ENCODE peak calls at places on chromosomes 3 and 15, in five cellular contexts. Q is IMR-90, V is cardiac muscle cell, K is cardiac fibroblast, C is fibroblast of pulmonary artery. I is an unnamed sample.

GRCh38 chr15:68106656-68107055 is 52.5 kb downstream of the PIAS1 start:
- DNase-seq in C (peak), Q (peak), V (peak), K (peak), I (no peak)

GRCh38 chr3:109943181-109943580 is 605.8 kb upstream of the DPPA4 start:
- DNase-seq in V (no peak), C (no peak), Q (peak), K (no peak), I (no peak)

GRCh38 chr15:32685576-32685975 is 32.2 kb upstream of the GREM1 start:
- DNase-seq in Q (peak), C (peak), K (peak), V (peak), I (no peak)

GRCh38 chr15:88419830-88420229 is 47.4 kb downstream of the MRPL46 start:
- DNase-seq in C (no peak), V (no peak), K (peak), Q (peak), I (no peak)

GRCh38 chr15:35078221-35078915 is 6.7 kb downstream of the NANOGP8 start:
- DNase-seq in C (peak), V (peak), K (peak), Q (peak), I (peak)

GRCh38 chr15:61556037-61556648 is 327.0 kb upstream of the RORA start:
- DNase-seq in K (peak), V (peak), Q (peak), C (peak), I (no peak)

GRCh38 chr15:65096481-65097385 is 18.3 kb downstream of the UBAP1L start:
- DNase-seq in Q (no peak), K (no peak), V (no peak), C (no peak), I (no peak)

GRCh38 chr3:64548200-64548889 is 139.5 kb downstream of the ADAMTS9 start:
- DNase-seq in C (peak), Q (peak), V (peak), K (no peak), I (no peak)

GRCh38 chr3:167941234-167941995 is 154.3 kb downstream of the GOLIM4 start:
- DNase-seq in V (peak), C (peak), Q (peak), K (peak), I (peak)

GRCh38 chr3:151926956-151927355 is 53.5 kb downstream of the SUCNR1 start:
- DNase-seq in K (peak), V (no peak), C (no peak), Q (peak), I (no peak)

GRCh38 chr3:78506038-78506437 is 1261.8 kb downstream of the ROBO1 start:
- DNase-seq in K (no peak), V (no peak), Q (no peak), C (no peak), I (no peak)

GRCh38 chr3:127070776-127071175 is 87.9 kb downstream of the PLXNA1 start:
- DNase-seq in K (no peak), V (no peak), C (no peak), Q (no peak), I (no peak)

GRCh38 chr3:184574552-184575430 is 13.2 kb downstream of the EPHB3 start:
- DNase-seq in Q (no peak), C (no peak), K (no peak), V (peak), I (peak)

GRCh38 chr15:98746375-98746679 is 98.0 kb downstream of the IGF1R start:
- DNase-seq in C (no peak), V (no peak), Q (no peak), K (no peak), I (no peak)

DNA sequence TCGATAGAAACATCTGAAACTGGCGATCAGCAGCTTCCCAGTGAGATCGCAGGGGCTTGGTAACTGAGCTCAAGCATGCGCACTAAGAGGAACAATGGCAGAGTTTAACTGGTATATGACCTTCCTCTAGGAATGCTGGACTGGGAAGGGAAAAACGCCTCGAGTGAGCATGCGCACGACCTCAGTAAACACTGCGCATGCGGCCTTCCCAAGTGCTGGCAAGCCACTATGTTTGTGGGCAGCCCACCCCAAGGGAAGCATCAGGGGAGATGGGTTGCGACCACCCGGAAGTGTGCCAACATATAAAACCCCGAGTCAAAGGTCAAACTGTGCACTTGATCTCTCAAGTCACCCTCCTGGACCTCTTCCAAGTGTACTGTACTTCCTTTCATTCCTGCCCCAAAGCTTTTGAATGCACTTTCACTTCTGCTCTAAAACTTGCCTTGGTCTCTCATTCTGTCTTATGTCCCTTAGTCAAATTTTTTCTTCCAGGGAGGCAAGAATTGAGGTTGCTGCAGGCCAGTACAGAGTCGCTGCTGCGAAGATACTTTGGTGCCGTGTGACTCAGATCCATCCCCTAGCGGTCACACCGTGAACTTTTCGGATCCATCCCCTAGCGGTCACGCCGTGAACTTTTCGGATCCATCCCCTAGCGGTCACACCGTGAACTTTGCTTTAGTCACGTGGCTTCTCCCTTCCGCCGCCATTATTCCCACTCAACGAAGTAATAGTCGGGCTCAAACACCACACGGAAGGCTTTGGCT is 243.3 kb downstream of the FAM43A start:
- DNase-seq in K (peak), C (peak), V (no peak), Q (no peak), I (peak)
- TF ChIP-seq CTCF in K (peak), C (peak), V (peak), Q (peak), I (peak)

DNA sequence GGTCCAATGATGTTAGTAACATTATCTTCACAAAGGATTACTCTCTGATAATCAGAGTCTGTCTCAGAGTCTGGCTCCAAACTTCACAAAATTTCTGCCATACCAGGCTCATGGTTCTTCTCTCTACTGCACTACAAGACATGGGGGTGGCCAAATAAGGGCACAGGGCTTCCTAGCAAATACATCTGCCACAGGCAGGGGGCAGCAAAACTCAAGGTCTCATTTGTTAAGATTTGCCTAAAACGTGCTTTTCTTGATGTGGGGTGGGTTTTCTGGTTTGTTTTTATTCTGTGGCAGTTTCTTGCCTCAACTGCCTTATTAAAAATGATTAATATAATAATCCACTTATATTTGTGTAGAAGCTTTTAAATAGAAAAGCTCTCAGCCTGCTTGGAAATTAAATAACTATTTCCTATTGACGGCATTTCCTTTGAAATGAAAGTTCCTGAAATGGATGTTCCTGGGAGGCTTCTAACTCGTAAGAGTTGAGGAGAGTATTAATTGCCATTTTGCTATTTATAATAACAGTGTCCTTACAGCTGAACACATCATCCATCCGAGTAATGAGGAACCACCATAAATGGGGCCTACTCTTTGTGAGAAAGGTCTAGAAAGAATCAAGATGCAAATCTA is 53.8 kb downstream of the SST start:
- DNase-seq in C (peak), K (peak), V (peak), Q (peak), I (peak)
- TF ChIP-seq CTCF in C (peak), K (peak), V (peak), Q (peak), I (peak)

GRCh38 chr3:170418422-170419300 is at the start of gene CLDN11:
- DNase-seq in Q (peak), C (no peak), K (peak), V (peak), I (peak)
- TF ChIP-seq CTCF in Q (peak), C (no peak), K (peak), V (peak), I (no peak)

GRCh38 chr3:157135671-157136396 is 24.1 kb downstream of the CCNL1 start:
- DNase-seq in V (peak), C (peak), Q (peak), K (peak), I (no peak)
- TF ChIP-seq CTCF in V (peak), C (peak), Q (peak), K (peak), I (no peak)

DNA sequence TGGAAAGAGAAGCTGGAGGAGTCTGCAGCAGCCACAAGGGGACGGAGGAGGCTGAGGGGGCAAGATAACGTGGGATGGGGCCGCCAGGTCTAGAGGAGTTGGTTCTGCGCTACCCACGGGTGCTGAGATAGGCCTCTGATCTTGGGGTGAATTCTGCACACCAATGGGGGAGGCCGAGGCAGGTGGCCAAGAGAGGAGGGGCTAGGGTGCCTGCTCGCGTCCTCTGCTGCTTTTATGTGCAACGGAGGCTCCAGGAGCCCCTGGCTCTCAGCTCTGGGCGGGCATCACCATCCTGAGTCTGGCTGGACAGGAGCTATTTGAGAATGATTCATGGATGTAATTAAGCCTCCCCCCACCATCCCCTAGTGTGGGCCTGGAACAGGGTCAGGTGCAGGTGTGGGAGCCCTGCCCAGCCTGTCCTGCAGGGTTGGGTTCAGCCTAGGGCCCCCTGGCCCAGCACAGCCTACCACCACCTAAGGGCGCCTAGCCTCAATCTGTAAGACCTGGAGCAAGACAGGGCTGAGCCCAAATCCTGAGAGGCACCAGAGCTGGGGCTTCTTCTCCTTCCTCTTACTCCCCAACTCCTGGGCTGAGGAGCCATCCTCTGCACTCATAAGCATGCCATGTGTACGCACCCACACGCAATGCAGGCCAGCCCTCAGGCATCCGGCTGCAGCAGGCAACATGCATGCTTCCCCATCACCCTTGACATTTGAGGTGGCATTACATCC is 32.3 kb upstream of the SEMA3F start:
- DNase-seq in C (no peak), V (no peak), Q (no peak), K (no peak), I (no peak)
- TF ChIP-seq CTCF in C (no peak), V (no peak), Q (no peak), K (no peak), I (no peak)